ENCODE peak calls at places on chromosome 18, in ten cellular contexts. N, T, M, Z, A, O, R, E, X and B are unnamed samples.

GRCh38 chr18:50518787-50519520 is 40.9 kb upstream of the MAPK4 start:
- DNase-seq in N (no peak), T (no peak), M (no peak), Z (peak), A (no peak), O (no peak), R (no peak), E (no peak), X (no peak), B (no peak)

GRCh38 chr18:58476521-58477210 is 152.2 kb downstream of the ALPK2 start:
- DNase-seq in N (no peak), T (no peak), M (no peak), Z (no peak), A (no peak), O (no peak), R (no peak), E (no peak), X (no peak), B (no peak)

GRCh38 chr18:69992776-69993175 is 45.1 kb upstream of the CD226 start:
- DNase-seq in N (no peak), T (no peak), M (no peak), Z (peak), A (no peak), O (no peak), R (no peak), E (peak), X (peak), B (peak)

GRCh38 chr18:55115606-55116005 is 156.3 kb upstream of the CCDC68 start:
- DNase-seq in N (no peak), T (no peak), M (no peak), Z (peak), A (no peak), O (no peak), R (no peak), E (peak), X (no peak), B (peak)

GRCh38 chr18:59540819-59541218 is 156.4 kb downstream of the CCBE1 start:
- DNase-seq in N (no peak), T (no peak), M (no peak), Z (peak), A (peak), O (no peak), R (no peak), E (no peak), X (no peak), B (no peak)

GRCh38 chr18:36067118-36067957 is at the start of gene RPRD1A:
- DNase-seq in N (peak), T (peak), M (peak), Z (peak), A (peak), O (peak), R (peak), E (peak), X (peak), B (peak)

GRCh38 chr18:58766164-58766563 is 94.9 kb downstream of the MALT1 start:
- DNase-seq in N (no peak), T (no peak), M (no peak), Z (no peak), A (no peak), O (peak), R (no peak), E (no peak), X (no peak), B (no peak)

GRCh38 chr18:31274915-31275314 is 43.0 kb upstream of the DSG1 start:
- DNase-seq in N (no peak), T (peak), M (no peak), Z (no peak), A (no peak), O (no peak), R (no peak), E (no peak), X (no peak), B (no peak)

GRCh38 chr18:24490545-24490944 is 30.1 kb downstream of the HRH4 start:
- DNase-seq in N (no peak), T (no peak), M (no peak), Z (peak), A (no peak), O (no peak), R (no peak), E (peak), X (peak), B (peak)

GRCh38 chr18:8744656-8745055 is 39.3 kb downstream of the MTCL1 start:
- DNase-seq in N (no peak), T (peak), M (no peak), Z (no peak), A (no peak), O (no peak), R (no peak), E (no peak), X (no peak), B (no peak)

GRCh38 chr18:39841133-39842041 is 2113.6 kb upstream of the PIK3C3 start:
- DNase-seq in N (no peak), T (peak), M (peak), Z (peak), A (no peak), O (peak), R (no peak), E (peak), X (peak), B (peak)

GRCh38 chr18:45962461-45962860 is 4.7 kb downstream of the EPG5 start:
- DNase-seq in N (no peak), T (no peak), M (peak), Z (peak), A (no peak), O (no peak), R (peak), E (peak), X (peak), B (peak)

GRCh38 chr18:12960846-12961397 is 13.1 kb downstream of the SEH1L start:
- DNase-seq in N (no peak), T (peak), M (no peak), Z (peak), A (no peak), O (no peak), R (no peak), E (no peak), X (no peak), B (no peak)

GRCh38 chr18:23779696-23780303 is 90.5 kb downstream of the LAMA3 start:
- DNase-seq in N (no peak), T (no peak), M (no peak), Z (peak), A (peak), O (no peak), R (no peak), E (peak), X (peak), B (peak)

GRCh38 chr18:14922965-14923565 is 175.1 kb downstream of the ANKRD30B start:
- DNase-seq in N (no peak), T (no peak), M (no peak), Z (no peak), A (no peak), O (no peak), R (no peak), E (no peak), X (no peak), B (no peak)

GRCh38 chr18:76971149-76971548 is 148.8 kb downstream of the ZNF236 start:
- DNase-seq in N (no peak), T (no peak), M (peak), Z (no peak), A (no peak), O (no peak), R (no peak), E (no peak), X (no peak), B (no peak)

GRCh38 chr18:43563780-43564179 is 286.5 kb upstream of the SYT4 start:
- DNase-seq in N (peak), T (no peak), M (peak), Z (peak), A (no peak), O (peak), R (no peak), E (peak), X (peak), B (peak)

GRCh38 chr18:59699750-59700534 is 2.7 kb upstream of the CCBE1 start:
- DNase-seq in N (no peak), T (no peak), M (no peak), Z (no peak), A (no peak), O (no peak), R (no peak), E (no peak), X (no peak), B (no peak)

GRCh38 chr18:21115519-21116411 is 4.2 kb upstream of the ROCK1 start:
- DNase-seq in N (peak), T (no peak), M (peak), Z (peak), A (peak), O (peak), R (no peak), E (peak), X (peak), B (peak)

GRCh38 chr18:75200071-75200470 is 8.9 kb downstream of the PTGR3 start:
- DNase-seq in N (no peak), T (no peak), M (no peak), Z (no peak), A (no peak), O (no peak), R (no peak), E (peak), X (peak), B (peak)

GRCh38 chr18:75377258-75377657 is 50.2 kb downstream of the SMIM21 start:
- DNase-seq in N (no peak), T (no peak), M (no peak), Z (no peak), A (no peak), O (no peak), R (no peak), E (no peak), X (no peak), B (no peak)

GRCh38 chr18:13375302-13376255 is 157.0 kb downstream of the LDLRAD4 start:
- DNase-seq in N (peak), T (peak), M (no peak), Z (peak), A (peak), O (no peak), R (peak), E (peak), X (peak), B (peak)

GRCh38 chr18:76398899-76399612 is 96.0 kb downstream of the ZNF516 start:
- DNase-seq in N (peak), T (peak), M (peak), Z (peak), A (peak), O (peak), R (peak), E (peak), X (peak), B (peak)

GRCh38 chr18:39513187-39513586 is 1947.6 kb upstream of the CELF4 start:
- DNase-seq in N (no peak), T (no peak), M (no peak), Z (no peak), A (no peak), O (no peak), R (no peak), E (no peak), X (no peak), B (no peak)

GRCh38 chr18:22318745-22319407 is 98.8 kb downstream of the CTAGE1 start:
- DNase-seq in N (no peak), T (no peak), M (no peak), Z (peak), A (peak), O (no peak), R (no peak), E (no peak), X (no peak), B (no peak)

GRCh38 chr18:77147418-77147852 is 14.9 kb upstream of the MBP start:
- DNase-seq in N (no peak), T (no peak), M (peak), Z (peak), A (no peak), O (no peak), R (no peak), E (peak), X (no peak), B (peak)

GRCh38 chr18:58168986-58169385 is 125.0 kb downstream of the NEDD4L start:
- DNase-seq in N (no peak), T (no peak), M (no peak), Z (no peak), A (no peak), O (no peak), R (no peak), E (no peak), X (no peak), B (no peak)

GRCh38 chr18:32259553-32259952 is 69.7 kb downstream of the MEP1B start:
- DNase-seq in N (no peak), T (peak), M (no peak), Z (no peak), A (no peak), O (no peak), R (no peak), E (no peak), X (no peak), B (no peak)

GRCh38 chr18:42281124-42281523 is 326.1 kb downstream of the PIK3C3 start:
- DNase-seq in N (no peak), T (no peak), M (no peak), Z (no peak), A (no peak), O (no peak), R (no peak), E (no peak), X (no peak), B (no peak)

GRCh38 chr18:69963196-69963595 is 15.5 kb upstream of the CD226 start:
- DNase-seq in N (no peak), T (no peak), M (no peak), Z (no peak), A (no peak), O (no peak), R (no peak), E (no peak), X (no peak), B (no peak)

GRCh38 chr18:13374468-13375301 is 156.1 kb downstream of the LDLRAD4 start:
- DNase-seq in N (no peak), T (no peak), M (no peak), Z (no peak), A (no peak), O (no peak), R (no peak), E (no peak), X (no peak), B (no peak)

GRCh38 chr18:8721716-8722115 is 16.4 kb downstream of the MTCL1 start:
- DNase-seq in N (no peak), T (no peak), M (no peak), Z (peak), A (no peak), O (no peak), R (no peak), E (peak), X (peak), B (peak)

GRCh38 chr18:36128907-36129299 is 237 bp downstream of the SLC39A6 start:
- DNase-seq in N (no peak), T (no peak), M (no peak), Z (no peak), A (no peak), O (no peak), R (no peak), E (no peak), X (no peak), B (no peak)

GRCh38 chr18:76505611-76506010 is 10.6 kb upstream of the ZNF516 start:
- DNase-seq in N (no peak), T (no peak), M (no peak), Z (peak), A (no peak), O (no peak), R (no peak), E (no peak), X (no peak), B (no peak)